ENCODE peak calls at places on chromosomes 6 and 20, in ten cellular contexts. One of them, this sample, is unnamed.

GRCh38 chr6:30555428-30556005 is 772 bp downstream of the GNL1 start:
- DNase-seq in psoas muscle: peak
- DNase-seq in lower lobe of right lung: peak
- DNase-seq in lower leg skin: peak
- DNase-seq in fibroblast of mammary gland: peak
- DNase-seq in CD4-positive, alpha-beta T cell: no peak
- DNase-seq in NB4: peak
- DNase-seq in tibial artery: peak
- DNase-seq in heart right ventricle: peak
- DNase-seq in brain microvascular endothelial cell: peak
- DNase-seq in this sample: no peak

GRCh38 chr6:109315331-109316129 is 66.7 kb downstream of the CD164 start:
- DNase-seq in psoas muscle: no peak
- DNase-seq in lower lobe of right lung: no peak
- DNase-seq in lower leg skin: no peak
- DNase-seq in fibroblast of mammary gland: no peak
- DNase-seq in CD4-positive, alpha-beta T cell: no peak
- DNase-seq in NB4: no peak
- DNase-seq in tibial artery: no peak
- DNase-seq in heart right ventricle: no peak
- DNase-seq in brain microvascular endothelial cell: no peak
- DNase-seq in this sample: no peak

GRCh38 chr6:26553739-26554668 is 15.8 kb downstream of the HMGN4 start:
- DNase-seq in psoas muscle: peak
- DNase-seq in lower lobe of right lung: peak
- DNase-seq in lower leg skin: peak
- DNase-seq in fibroblast of mammary gland: peak
- DNase-seq in CD4-positive, alpha-beta T cell: peak
- DNase-seq in NB4: peak
- DNase-seq in tibial artery: peak
- DNase-seq in heart right ventricle: peak
- DNase-seq in brain microvascular endothelial cell: peak
- DNase-seq in this sample: peak

GRCh38 chr6:141203902-141204575 is 928.7 kb upstream of the GJE1 start:
- DNase-seq in psoas muscle: no peak
- DNase-seq in lower lobe of right lung: no peak
- DNase-seq in lower leg skin: no peak
- DNase-seq in fibroblast of mammary gland: peak
- DNase-seq in CD4-positive, alpha-beta T cell: no peak
- DNase-seq in NB4: no peak
- DNase-seq in tibial artery: no peak
- DNase-seq in heart right ventricle: no peak
- DNase-seq in brain microvascular endothelial cell: peak
- DNase-seq in this sample: no peak

GRCh38 chr6:117275205-117275604 is 9.8 kb downstream of the VGLL2 start:
- DNase-seq in psoas muscle: no peak
- DNase-seq in lower lobe of right lung: no peak
- DNase-seq in lower leg skin: no peak
- DNase-seq in fibroblast of mammary gland: no peak
- DNase-seq in CD4-positive, alpha-beta T cell: no peak
- DNase-seq in NB4: no peak
- DNase-seq in tibial artery: no peak
- DNase-seq in heart right ventricle: no peak
- DNase-seq in brain microvascular endothelial cell: no peak
- DNase-seq in this sample: no peak

GRCh38 chr6:31383149-31383548 is 20.2 kb upstream of the MICA start:
- DNase-seq in psoas muscle: no peak
- DNase-seq in lower lobe of right lung: no peak
- DNase-seq in lower leg skin: no peak
- DNase-seq in fibroblast of mammary gland: peak
- DNase-seq in CD4-positive, alpha-beta T cell: no peak
- DNase-seq in NB4: peak
- DNase-seq in tibial artery: no peak
- DNase-seq in heart right ventricle: no peak
- DNase-seq in brain microvascular endothelial cell: peak
- DNase-seq in this sample: no peak

GRCh38 chr6:121515615-121516265 is 80.3 kb downstream of the GJA1 start:
- DNase-seq in psoas muscle: no peak
- DNase-seq in lower lobe of right lung: no peak
- DNase-seq in lower leg skin: no peak
- DNase-seq in fibroblast of mammary gland: peak
- DNase-seq in CD4-positive, alpha-beta T cell: no peak
- DNase-seq in NB4: no peak
- DNase-seq in tibial artery: no peak
- DNase-seq in heart right ventricle: no peak
- DNase-seq in brain microvascular endothelial cell: peak
- DNase-seq in this sample: no peak

GRCh38 chr20:58716476-58717277 is 24.1 kb downstream of the NPEPL1 start:
- DNase-seq in psoas muscle: peak
- DNase-seq in lower lobe of right lung: no peak
- DNase-seq in lower leg skin: peak
- DNase-seq in fibroblast of mammary gland: no peak
- DNase-seq in CD4-positive, alpha-beta T cell: no peak
- DNase-seq in NB4: peak
- DNase-seq in tibial artery: peak
- DNase-seq in heart right ventricle: no peak
- DNase-seq in brain microvascular endothelial cell: no peak
- DNase-seq in this sample: peak

GRCh38 chr6:37319856-37320255 is 33.9 kb upstream of the RNF8 start:
- DNase-seq in psoas muscle: no peak
- DNase-seq in lower lobe of right lung: no peak
- DNase-seq in lower leg skin: no peak
- DNase-seq in fibroblast of mammary gland: no peak
- DNase-seq in CD4-positive, alpha-beta T cell: no peak
- DNase-seq in NB4: no peak
- DNase-seq in tibial artery: no peak
- DNase-seq in heart right ventricle: no peak
- DNase-seq in brain microvascular endothelial cell: no peak
- DNase-seq in this sample: no peak

GRCh38 chr6:147106759-147107401 is 97.3 kb upstream of the STXBP5 start:
- DNase-seq in psoas muscle: no peak
- DNase-seq in lower lobe of right lung: no peak
- DNase-seq in lower leg skin: no peak
- DNase-seq in fibroblast of mammary gland: peak
- DNase-seq in CD4-positive, alpha-beta T cell: no peak
- DNase-seq in NB4: peak
- DNase-seq in tibial artery: no peak
- DNase-seq in heart right ventricle: no peak
- DNase-seq in brain microvascular endothelial cell: peak
- DNase-seq in this sample: no peak

GRCh38 chr6:79586548-79586947 is 44.6 kb upstream of the SH3BGRL2 start:
- DNase-seq in psoas muscle: no peak
- DNase-seq in lower lobe of right lung: no peak
- DNase-seq in lower leg skin: no peak
- DNase-seq in fibroblast of mammary gland: peak
- DNase-seq in CD4-positive, alpha-beta T cell: no peak
- DNase-seq in NB4: peak
- DNase-seq in tibial artery: no peak
- DNase-seq in heart right ventricle: no peak
- DNase-seq in brain microvascular endothelial cell: peak
- DNase-seq in this sample: no peak

GRCh38 chr6:154791561-154792317 is 58.5 kb downstream of the SCAF8 start:
- DNase-seq in psoas muscle: no peak
- DNase-seq in lower lobe of right lung: no peak
- DNase-seq in lower leg skin: no peak
- DNase-seq in fibroblast of mammary gland: peak
- DNase-seq in CD4-positive, alpha-beta T cell: no peak
- DNase-seq in NB4: no peak
- DNase-seq in tibial artery: no peak
- DNase-seq in heart right ventricle: no peak
- DNase-seq in brain microvascular endothelial cell: no peak
- DNase-seq in this sample: no peak

GRCh38 chr6:62393608-62394007 is 107.6 kb upstream of the KHDRBS2 start:
- DNase-seq in psoas muscle: no peak
- DNase-seq in lower lobe of right lung: no peak
- DNase-seq in lower leg skin: no peak
- DNase-seq in fibroblast of mammary gland: no peak
- DNase-seq in CD4-positive, alpha-beta T cell: no peak
- DNase-seq in NB4: peak
- DNase-seq in tibial artery: no peak
- DNase-seq in heart right ventricle: no peak
- DNase-seq in brain microvascular endothelial cell: no peak
- DNase-seq in this sample: no peak

GRCh38 chr6:72669324-72669723 is 47.5 kb downstream of the KCNQ5 start:
- DNase-seq in psoas muscle: no peak
- DNase-seq in lower lobe of right lung: no peak
- DNase-seq in lower leg skin: no peak
- DNase-seq in fibroblast of mammary gland: no peak
- DNase-seq in CD4-positive, alpha-beta T cell: no peak
- DNase-seq in NB4: no peak
- DNase-seq in tibial artery: no peak
- DNase-seq in heart right ventricle: no peak
- DNase-seq in brain microvascular endothelial cell: no peak
- DNase-seq in this sample: no peak

GRCh38 chr6:90648873-90649272 is 62.0 kb upstream of the MAP3K7 start:
- DNase-seq in psoas muscle: no peak
- DNase-seq in lower lobe of right lung: no peak
- DNase-seq in lower leg skin: no peak
- DNase-seq in fibroblast of mammary gland: no peak
- DNase-seq in CD4-positive, alpha-beta T cell: no peak
- DNase-seq in NB4: no peak
- DNase-seq in tibial artery: no peak
- DNase-seq in heart right ventricle: no peak
- DNase-seq in brain microvascular endothelial cell: no peak
- DNase-seq in this sample: no peak
- TF ChIP-seq CTCF in psoas muscle: no peak
- TF ChIP-seq CTCF in lower lobe of right lung: no peak
- TF ChIP-seq CTCF in lower leg skin: no peak
- TF ChIP-seq CTCF in fibroblast of mammary gland: no peak
- TF ChIP-seq CTCF in CD4-positive, alpha-beta T cell: no peak
- TF ChIP-seq CTCF in NB4: no peak
- TF ChIP-seq CTCF in tibial artery: no peak
- TF ChIP-seq CTCF in heart right ventricle: no peak
- TF ChIP-seq CTCF in brain microvascular endothelial cell: no peak
- TF ChIP-seq CTCF in this sample: no peak

GRCh38 chr6:34864007-34864406 is 23.8 kb downstream of the TAF11 start:
- DNase-seq in psoas muscle: no peak
- DNase-seq in lower lobe of right lung: no peak
- DNase-seq in lower leg skin: no peak
- DNase-seq in fibroblast of mammary gland: no peak
- DNase-seq in CD4-positive, alpha-beta T cell: no peak
- DNase-seq in NB4: no peak
- DNase-seq in tibial artery: no peak
- DNase-seq in heart right ventricle: no peak
- DNase-seq in brain microvascular endothelial cell: no peak
- DNase-seq in this sample: no peak

GRCh38 chr6:34866509-34866908 is 21.3 kb downstream of the TAF11 start:
- DNase-seq in psoas muscle: no peak
- DNase-seq in lower lobe of right lung: no peak
- DNase-seq in lower leg skin: no peak
- DNase-seq in fibroblast of mammary gland: no peak
- DNase-seq in CD4-positive, alpha-beta T cell: no peak
- DNase-seq in NB4: peak
- DNase-seq in tibial artery: no peak
- DNase-seq in heart right ventricle: no peak
- DNase-seq in brain microvascular endothelial cell: no peak
- DNase-seq in this sample: no peak

GRCh38 chr6:34865107-34865506 is 22.7 kb downstream of the TAF11 start:
- DNase-seq in psoas muscle: no peak
- DNase-seq in lower lobe of right lung: no peak
- DNase-seq in lower leg skin: no peak
- DNase-seq in fibroblast of mammary gland: no peak
- DNase-seq in CD4-positive, alpha-beta T cell: no peak
- DNase-seq in NB4: no peak
- DNase-seq in tibial artery: no peak
- DNase-seq in heart right ventricle: no peak
- DNase-seq in brain microvascular endothelial cell: peak
- DNase-seq in this sample: no peak

GRCh38 chr6:34871853-34872252 is 16.0 kb downstream of the TAF11 start:
- DNase-seq in psoas muscle: no peak
- DNase-seq in lower lobe of right lung: no peak
- DNase-seq in lower leg skin: no peak
- DNase-seq in fibroblast of mammary gland: no peak
- DNase-seq in CD4-positive, alpha-beta T cell: no peak
- DNase-seq in NB4: no peak
- DNase-seq in tibial artery: no peak
- DNase-seq in heart right ventricle: no peak
- DNase-seq in brain microvascular endothelial cell: no peak
- DNase-seq in this sample: no peak

GRCh38 chr6:34867484-34867883 is 20.4 kb downstream of the TAF11 start:
- DNase-seq in psoas muscle: no peak
- DNase-seq in lower lobe of right lung: no peak
- DNase-seq in lower leg skin: no peak
- DNase-seq in fibroblast of mammary gland: peak
- DNase-seq in CD4-positive, alpha-beta T cell: no peak
- DNase-seq in NB4: peak
- DNase-seq in tibial artery: no peak
- DNase-seq in heart right ventricle: no peak
- DNase-seq in brain microvascular endothelial cell: no peak
- DNase-seq in this sample: no peak
- TF ChIP-seq CTCF in psoas muscle: no peak
- TF ChIP-seq CTCF in lower lobe of right lung: no peak
- TF ChIP-seq CTCF in lower leg skin: no peak
- TF ChIP-seq CTCF in fibroblast of mammary gland: peak
- TF ChIP-seq CTCF in CD4-positive, alpha-beta T cell: no peak
- TF ChIP-seq CTCF in NB4: no peak
- TF ChIP-seq CTCF in tibial artery: no peak
- TF ChIP-seq CTCF in heart right ventricle: no peak
- TF ChIP-seq CTCF in brain microvascular endothelial cell: peak
- TF ChIP-seq CTCF in this sample: no peak

GRCh38 chr6:101393291-101394251 is at the start of gene GRIK2:
- DNase-seq in psoas muscle: no peak
- DNase-seq in lower lobe of right lung: no peak
- DNase-seq in lower leg skin: no peak
- DNase-seq in fibroblast of mammary gland: peak
- DNase-seq in CD4-positive, alpha-beta T cell: no peak
- DNase-seq in NB4: peak
- DNase-seq in tibial artery: no peak
- DNase-seq in heart right ventricle: no peak
- DNase-seq in brain microvascular endothelial cell: peak
- DNase-seq in this sample: no peak
- TF ChIP-seq CTCF in psoas muscle: peak
- TF ChIP-seq CTCF in lower lobe of right lung: no peak
- TF ChIP-seq CTCF in lower leg skin: no peak
- TF ChIP-seq CTCF in fibroblast of mammary gland: no peak
- TF ChIP-seq CTCF in CD4-positive, alpha-beta T cell: no peak
- TF ChIP-seq CTCF in NB4: no peak
- TF ChIP-seq CTCF in tibial artery: no peak
- TF ChIP-seq CTCF in heart right ventricle: no peak
- TF ChIP-seq CTCF in brain microvascular endothelial cell: peak
- TF ChIP-seq CTCF in this sample: no peak

DNA sequence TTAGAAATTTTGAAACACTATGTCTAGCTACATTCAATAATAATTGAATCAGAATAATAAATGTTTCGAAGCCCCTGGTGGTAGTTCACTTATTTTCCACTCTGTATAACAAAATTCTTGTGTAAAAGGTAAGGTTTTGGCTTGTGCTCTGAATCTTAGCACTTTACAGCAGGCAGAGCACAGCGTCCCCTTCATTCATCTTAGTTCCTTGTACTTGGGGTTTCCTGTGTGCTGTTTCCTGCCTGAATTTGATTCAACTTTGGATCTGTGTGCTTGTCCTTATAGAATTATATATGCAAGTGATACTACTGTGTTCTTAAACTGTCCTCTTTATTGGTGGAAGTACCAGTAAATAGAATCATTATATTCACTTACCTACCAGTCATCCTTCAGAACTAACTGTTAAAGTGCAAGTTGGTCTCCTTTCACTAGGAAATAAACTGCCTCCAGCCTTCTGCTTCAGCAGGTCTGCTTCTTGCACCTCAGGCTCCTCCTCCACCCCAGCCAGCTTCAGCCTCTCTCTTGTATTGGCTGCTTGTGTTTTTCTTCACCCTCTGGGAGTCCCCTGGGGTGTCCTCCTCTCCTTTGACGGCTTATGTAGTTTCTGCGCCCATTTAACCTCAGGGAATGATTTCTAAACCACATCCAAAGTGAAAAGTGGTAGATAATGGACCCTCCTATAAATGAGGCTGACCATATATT is 28.8 kb upstream of the TULP4 start:
- DNase-seq in psoas muscle: no peak
- DNase-seq in lower lobe of right lung: no peak
- DNase-seq in lower leg skin: no peak
- DNase-seq in fibroblast of mammary gland: peak
- DNase-seq in CD4-positive, alpha-beta T cell: no peak
- DNase-seq in NB4: peak
- DNase-seq in tibial artery: no peak
- DNase-seq in heart right ventricle: no peak
- DNase-seq in brain microvascular endothelial cell: peak
- DNase-seq in this sample: no peak
- TF ChIP-seq CTCF in psoas muscle: no peak
- TF ChIP-seq CTCF in lower lobe of right lung: no peak
- TF ChIP-seq CTCF in lower leg skin: no peak
- TF ChIP-seq CTCF in fibroblast of mammary gland: no peak
- TF ChIP-seq CTCF in CD4-positive, alpha-beta T cell: no peak
- TF ChIP-seq CTCF in NB4: no peak
- TF ChIP-seq CTCF in tibial artery: no peak
- TF ChIP-seq CTCF in heart right ventricle: no peak
- TF ChIP-seq CTCF in brain microvascular endothelial cell: no peak
- TF ChIP-seq CTCF in this sample: no peak